ENCODE peak calls at places on chromosomes 2 and 18, in four cellular contexts. One of them, this sample, is unnamed. For H3K9me1, the result is how much of the 10 kb centered on the place peaks cover.

GRCh38 chr18:8081872-8082553 is 514.9 kb downstream of the PTPRM start:
- DNase-seq in K562: no peak
- DNase-seq in IMR-90: no peak
- DNase-seq in keratinocyte: no peak
- DNase-seq in this sample: no peak

GRCh38 chr2:238483656-238484055 is 56.9 kb downstream of the ASB1 start:
- DNase-seq in K562: no peak
- DNase-seq in IMR-90: no peak
- DNase-seq in keratinocyte: no peak
- DNase-seq in this sample: no peak

GRCh38 chr18:63730788-63731187 is 28.0 kb downstream of the SERPINB11 start:
- DNase-seq in K562: no peak
- DNase-seq in IMR-90: no peak
- DNase-seq in keratinocyte: peak
- DNase-seq in this sample: no peak

GRCh38 chr2:238722883-238723282 is 125.0 kb upstream of the TWIST2 start:
- DNase-seq in K562: no peak
- DNase-seq in IMR-90: no peak
- DNase-seq in keratinocyte: no peak
- DNase-seq in this sample: no peak

GRCh38 chr18:9404565-9405060 is 70.0 kb downstream of the TWSG1 start:
- DNase-seq in K562: peak
- DNase-seq in IMR-90: no peak
- DNase-seq in keratinocyte: no peak
- DNase-seq in this sample: peak

GRCh38 chr2:239273280-239274234 is 127.3 kb downstream of the HDAC4 start:
- DNase-seq in K562: no peak
- DNase-seq in IMR-90: no peak
- DNase-seq in keratinocyte: no peak
- DNase-seq in this sample: no peak

GRCh38 chr2:110925479-110925878 is 193.1 kb downstream of the ACOXL start:
- DNase-seq in K562: no peak
- DNase-seq in IMR-90: no peak
- DNase-seq in keratinocyte: no peak
- DNase-seq in this sample: no peak

GRCh38 chr18:70334264-70334663 is 45.4 kb downstream of the SOCS6 start:
- DNase-seq in K562: no peak
- DNase-seq in IMR-90: no peak
- DNase-seq in keratinocyte: no peak
- DNase-seq in this sample: no peak

GRCh38 chr2:109648041-109648527 is 33.9 kb downstream of the SOWAHC start:
- DNase-seq in K562: no peak
- DNase-seq in IMR-90: no peak
- DNase-seq in keratinocyte: no peak
- DNase-seq in this sample: no peak

GRCh38 chr2:48984922-48985321 is 169.4 kb downstream of the FSHR start:
- DNase-seq in K562: no peak
- DNase-seq in IMR-90: no peak
- DNase-seq in keratinocyte: no peak
- DNase-seq in this sample: no peak
- H3K9me1 ChIP-seq in K562: under half
- H3K9me1 ChIP-seq in IMR-90: under half
- H3K9me1 ChIP-seq in keratinocyte: under half
- H3K9me1 ChIP-seq in this sample: under half

DNA sequence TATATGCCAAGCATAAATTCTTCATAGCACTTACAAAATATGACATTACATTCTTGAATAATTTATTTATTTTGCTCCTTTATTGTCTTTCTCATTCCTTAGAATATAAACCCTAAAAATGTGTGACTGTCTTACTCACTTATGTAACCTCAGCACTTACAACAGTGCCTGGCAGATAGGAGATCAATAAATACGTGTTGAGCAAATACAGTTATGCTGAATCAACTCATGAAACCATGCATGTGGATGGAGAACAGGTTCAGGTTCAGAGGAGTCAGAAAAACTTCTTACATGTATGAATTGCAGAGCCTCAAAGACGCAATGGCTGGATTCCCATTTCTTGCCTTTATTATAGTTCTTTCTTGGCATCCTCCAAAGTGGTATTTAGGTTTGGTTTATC is 659.4 kb upstream of the CHAC2 start:
- DNase-seq in K562: no peak
- DNase-seq in IMR-90: no peak
- DNase-seq in keratinocyte: no peak
- DNase-seq in this sample: no peak
- H3K9me1 ChIP-seq in K562: under half
- H3K9me1 ChIP-seq in IMR-90: under half
- H3K9me1 ChIP-seq in keratinocyte: under half
- H3K9me1 ChIP-seq in this sample: under half

GRCh38 chr18:12995952-12996477 is 4.9 kb downstream of the CEP192 start:
- DNase-seq in K562: no peak
- DNase-seq in IMR-90: no peak
- DNase-seq in keratinocyte: no peak
- DNase-seq in this sample: no peak
- H3K9me1 ChIP-seq in K562: under half
- H3K9me1 ChIP-seq in IMR-90: under half
- H3K9me1 ChIP-seq in keratinocyte: under half
- H3K9me1 ChIP-seq in this sample: under half

GRCh38 chr2:203489531-203489930 is 45.6 kb downstream of the RAPH1 start:
- DNase-seq in K562: no peak
- DNase-seq in IMR-90: no peak
- DNase-seq in keratinocyte: no peak
- DNase-seq in this sample: no peak

GRCh38 chr2:203480623-203481022 is 54.5 kb downstream of the RAPH1 start:
- DNase-seq in K562: no peak
- DNase-seq in IMR-90: no peak
- DNase-seq in keratinocyte: no peak
- DNase-seq in this sample: no peak

GRCh38 chr2:203490391-203490790 is 44.7 kb downstream of the RAPH1 start:
- DNase-seq in K562: no peak
- DNase-seq in IMR-90: no peak
- DNase-seq in keratinocyte: no peak
- DNase-seq in this sample: no peak

DNA sequence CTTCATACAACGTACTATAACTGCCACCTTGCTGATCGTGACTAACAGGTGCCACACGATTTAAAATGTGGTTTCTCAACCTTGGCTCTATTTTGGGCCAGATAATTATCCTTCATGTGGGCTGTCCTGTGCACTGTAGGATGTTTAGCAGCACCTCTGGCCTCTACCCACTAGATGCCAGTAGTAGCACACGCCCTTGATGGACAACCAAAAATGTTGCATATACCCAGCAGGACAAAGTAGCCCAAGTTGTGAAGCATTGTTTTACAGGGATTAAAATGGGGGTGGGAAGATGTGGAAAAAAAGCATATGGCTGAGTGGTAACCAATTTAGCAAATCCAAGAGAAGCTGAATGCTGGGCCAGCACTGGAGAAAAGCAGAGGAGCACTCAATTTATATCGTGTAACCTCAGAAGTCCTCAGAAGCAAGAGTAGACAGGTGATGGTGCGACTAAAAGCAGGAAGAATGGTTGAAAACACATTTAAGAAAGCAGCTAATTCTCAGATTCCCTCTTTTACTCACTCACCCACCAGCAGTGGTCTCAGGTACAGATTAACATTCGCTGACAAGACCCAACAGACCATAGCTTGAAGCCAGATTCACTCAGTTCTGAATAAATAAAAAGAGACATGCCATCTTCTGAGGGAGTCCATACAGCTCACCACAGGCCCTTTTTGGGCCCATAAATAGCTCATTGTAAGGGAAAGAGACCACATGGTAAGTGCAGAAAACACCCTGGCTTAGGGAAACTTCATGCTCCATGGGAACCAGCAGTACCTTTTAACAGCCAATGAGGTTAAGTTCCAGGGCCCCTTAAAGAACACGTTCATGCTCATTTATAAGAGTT is 50.6 kb downstream of the RAPH1 start:
- DNase-seq in K562: peak
- DNase-seq in IMR-90: peak
- DNase-seq in keratinocyte: no peak
- DNase-seq in this sample: peak
- H3K9me1 ChIP-seq in K562: under half
- H3K9me1 ChIP-seq in IMR-90: under half
- H3K9me1 ChIP-seq in keratinocyte: under half
- H3K9me1 ChIP-seq in this sample: under half

GRCh38 chr18:40529478-40529877 is 1425.6 kb upstream of the PIK3C3 start:
- DNase-seq in K562: no peak
- DNase-seq in IMR-90: peak
- DNase-seq in keratinocyte: no peak
- DNase-seq in this sample: peak
- H3K9me1 ChIP-seq in K562: under half
- H3K9me1 ChIP-seq in IMR-90: under half
- H3K9me1 ChIP-seq in keratinocyte: under half
- H3K9me1 ChIP-seq in this sample: under half

GRCh38 chr2:17580319-17580715 is 39.8 kb downstream of the VSNL1 start:
- DNase-seq in K562: no peak
- DNase-seq in IMR-90: no peak
- DNase-seq in keratinocyte: no peak
- DNase-seq in this sample: no peak

GRCh38 chr2:17576802-17577201 is 36.3 kb downstream of the VSNL1 start:
- DNase-seq in K562: no peak
- DNase-seq in IMR-90: no peak
- DNase-seq in keratinocyte: no peak
- DNase-seq in this sample: no peak

GRCh38 chr2:17583166-17583565 is 42.7 kb downstream of the VSNL1 start:
- DNase-seq in K562: no peak
- DNase-seq in IMR-90: no peak
- DNase-seq in keratinocyte: no peak
- DNase-seq in this sample: no peak

GRCh38 chr2:17578466-17578928 is 38.0 kb downstream of the VSNL1 start:
- DNase-seq in K562: no peak
- DNase-seq in IMR-90: no peak
- DNase-seq in keratinocyte: no peak
- DNase-seq in this sample: no peak

DNA sequence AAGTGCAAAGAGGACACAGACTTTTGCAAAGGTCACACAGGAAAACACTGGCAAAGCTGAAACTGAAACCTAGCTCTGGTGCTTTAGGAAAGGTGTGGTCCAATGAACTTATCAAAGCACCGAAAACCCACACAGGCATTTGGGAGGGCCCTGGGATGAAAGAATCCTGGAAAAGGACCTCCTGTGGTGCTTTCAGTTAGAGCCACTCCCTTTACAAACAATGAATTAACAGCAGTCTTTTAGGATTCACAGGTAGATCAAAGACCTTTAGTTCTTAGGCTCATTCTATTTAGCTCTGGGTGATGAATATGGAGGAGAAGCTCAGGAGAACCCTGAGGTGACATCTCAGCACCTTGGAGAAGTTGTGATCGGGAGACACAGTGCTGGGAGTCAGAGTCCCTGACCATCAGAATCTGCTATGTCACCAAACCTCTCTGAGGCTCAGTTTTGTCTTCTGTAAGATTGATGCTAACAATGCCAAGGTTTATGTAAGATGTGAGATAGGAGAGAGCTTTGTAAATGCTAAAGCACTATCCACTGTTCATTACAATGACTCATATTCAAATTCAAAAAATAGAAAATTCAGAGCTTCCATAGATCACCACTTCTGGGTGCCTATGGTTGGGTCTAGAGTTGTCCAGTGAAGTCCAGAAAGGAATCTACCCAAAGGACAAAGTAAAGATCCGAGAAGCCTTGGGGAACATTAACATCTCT is 39.3 kb downstream of the VSNL1 start:
- DNase-seq in K562: no peak
- DNase-seq in IMR-90: no peak
- DNase-seq in keratinocyte: no peak
- DNase-seq in this sample: no peak
- H3K9me1 ChIP-seq in K562: under half
- H3K9me1 ChIP-seq in IMR-90: under half
- H3K9me1 ChIP-seq in keratinocyte: under half
- H3K9me1 ChIP-seq in this sample: under half